ENCODE peak calls at places on chromosomes 13 and 19, in eight cellular contexts. N, K, S, F, O, M, W and H are unnamed samples.

GRCh38 chr13:53015044-53015443 is 13.6 kb upstream of the OLFM4 start:
- DNase-seq in O (no peak), M (no peak), F (no peak), N (no peak), S (no peak), W (no peak), K (peak), H (no peak)

GRCh38 chr13:106691861-106692260 is 123.9 kb upstream of the ARGLU1 start:
- DNase-seq in S (no peak), W (no peak), N (no peak), K (no peak), F (no peak), O (no peak), M (no peak), H (no peak)

GRCh38 chr19:30029721-30030510 is 87.9 kb downstream of the URI1 start:
- DNase-seq in N (no peak), K (no peak), W (no peak), M (no peak), F (no peak), O (no peak), S (no peak), H (no peak)

GRCh38 chr19:47089767-47090350 is 23.7 kb downstream of the ZC3H4 start:
- DNase-seq in F (no peak), O (no peak), K (no peak), S (no peak), M (no peak), W (peak), N (no peak), H (no peak)

GRCh38 chr13:78430166-78430791 is 173.1 kb downstream of the POU4F1 start:
- DNase-seq in M (no peak), F (no peak), O (peak), N (no peak), K (no peak), S (no peak), W (no peak), H (no peak)

GRCh38 chr19:10295305-10295846 is 5.6 kb downstream of the ICAM5 start:
- DNase-seq in K (peak), W (peak), M (no peak), F (peak), N (no peak), S (no peak), O (peak), H (no peak)

GRCh38 chr13:106468207-106468606 is 67.3 kb downstream of the EFNB2 start:
- DNase-seq in M (no peak), N (no peak), W (peak), S (peak), O (no peak), K (no peak), F (no peak), H (no peak)

GRCh38 chr19:2385053-2385721 is 25.1 kb downstream of the TMPRSS9 start:
- DNase-seq in S (no peak), F (peak), W (no peak), M (no peak), O (peak), K (peak), N (peak), H (peak)

GRCh38 chr19:46606019-46606418 is 4.9 kb downstream of the CALM3 start:
- DNase-seq in F (no peak), M (no peak), N (no peak), O (no peak), W (no peak), K (no peak), S (no peak), H (no peak)

GRCh38 chr19:46841458-46842083 is 9.1 kb downstream of the AP2S1 start:
- DNase-seq in M (peak), W (peak), O (no peak), S (peak), K (no peak), N (peak), F (peak), H (no peak)

GRCh38 chr13:104140557-104140956 is 1074.3 kb upstream of the SLC10A2 start:
- DNase-seq in M (no peak), F (no peak), K (no peak), W (no peak), S (no peak), N (no peak), O (no peak), H (no peak)

GRCh38 chr19:20273951-20274578 is 107.1 kb downstream of the ZNF486 start:
- DNase-seq in W (no peak), S (no peak), M (no peak), K (no peak), F (no peak), O (no peak), N (no peak), H (no peak)

GRCh38 chr13:110250258-110250891 is 56.6 kb downstream of the COL4A1 start:
- DNase-seq in K (no peak), W (no peak), M (no peak), N (peak), O (no peak), S (peak), F (peak), H (no peak)

DNA sequence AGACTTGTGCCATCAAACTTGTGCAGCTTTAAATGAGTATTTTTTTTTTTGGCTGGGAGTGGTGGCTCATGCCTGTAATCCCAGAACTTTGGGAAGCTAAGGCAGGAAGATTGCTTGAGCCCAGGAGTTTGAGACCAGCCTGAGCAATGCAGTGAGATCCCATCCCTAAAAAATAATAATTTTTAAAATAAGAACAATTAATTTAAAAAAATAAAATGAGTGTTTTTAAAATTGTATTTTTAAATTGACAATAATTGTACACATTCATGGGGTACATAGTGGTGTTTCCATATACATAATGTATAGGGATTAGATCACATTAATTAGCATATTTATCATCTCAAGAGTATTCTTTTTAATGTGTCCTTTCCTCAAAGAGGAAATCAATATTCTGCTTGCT is 81.5 kb upstream of the RUBCNL start:
- DNase-seq in F (no peak), S (no peak), K (no peak), W (no peak), O (no peak), M (no peak), N (no peak), H (no peak)
- TF ChIP-seq CTCF in F (no peak), S (no peak), K (no peak), W (no peak), O (no peak), M (no peak), N (no peak), H (no peak)

GRCh38 chr19:7196721-7197168 is 97.5 kb downstream of the INSR start:
- DNase-seq in K (peak), F (peak), M (peak), N (peak), S (no peak), O (no peak), W (no peak), H (no peak)
- H3K4me3 ChIP-seq in K (peak), F (peak), M (peak), N (peak), S (peak), O (peak), W (no peak), H (peak)

DNA sequence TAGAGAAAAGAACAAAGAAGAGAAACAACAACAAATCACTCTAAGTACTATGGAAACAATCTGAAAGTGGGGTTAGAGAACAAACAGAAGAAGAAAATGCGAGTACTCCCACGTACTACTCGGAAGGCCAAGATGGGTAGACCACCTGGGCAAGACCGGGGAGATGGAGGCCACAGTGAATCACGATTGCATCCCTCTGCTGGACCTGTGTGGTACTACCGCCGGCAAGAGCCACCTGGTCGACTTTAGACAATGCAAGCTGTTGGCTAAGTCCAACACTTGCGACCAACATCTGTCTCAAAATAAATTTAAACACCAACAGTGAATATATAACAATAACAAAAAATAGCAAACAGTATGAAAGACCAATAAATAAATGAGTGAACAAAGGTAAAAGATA is 45.5 kb upstream of the ZNF91 start:
- DNase-seq in M (no peak), W (no peak), K (no peak), O (peak), F (peak), N (no peak), S (no peak), H (no peak)
- TF ChIP-seq CTCF in M (no peak), W (no peak), K (no peak), O (peak), F (peak), N (peak), S (no peak), H (no peak)

GRCh38 chr19:308471-309205 is 17.4 kb upstream of the PLPP2 start:
- DNase-seq in W (no peak), S (no peak), M (no peak), N (no peak), K (no peak), F (no peak), O (no peak), H (no peak)

GRCh38 chr19:310141-310651 is 19.0 kb upstream of the PLPP2 start:
- DNase-seq in F (no peak), K (no peak), N (no peak), W (no peak), O (peak), S (no peak), M (no peak), H (peak)

GRCh38 chr19:309206-309565 is 18.0 kb upstream of the PLPP2 start:
- DNase-seq in K (no peak), F (no peak), S (no peak), N (no peak), M (no peak), O (no peak), W (no peak), H (no peak)

GRCh38 chr19:311813-312261 is 20.6 kb upstream of the PLPP2 start:
- DNase-seq in W (peak), M (no peak), N (no peak), O (no peak), F (no peak), S (no peak), K (no peak), H (no peak)

GRCh38 chr19:310781-311496 is 19.7 kb upstream of the PLPP2 start:
- DNase-seq in K (no peak), N (no peak), F (no peak), M (no peak), S (peak), W (peak), O (no peak), H (no peak)
- H3K4me3 ChIP-seq in K (no peak), N (no peak), F (no peak), M (no peak), S (peak), W (peak), O (no peak), H (peak)

GRCh38 chr19:39341122-39341719 is 1.0 kb upstream of the SAMD4B start:
- DNase-seq in M (peak), W (no peak), O (peak), F (peak), N (peak), K (peak), S (peak), H (no peak)
- TF ChIP-seq CTCF in M (no peak), W (no peak), O (peak), F (no peak), N (peak), K (no peak), S (no peak), H (no peak)

GRCh38 chr13:99058527-99059495 is 80.9 kb upstream of the DOCK9 start:
- DNase-seq in F (no peak), M (no peak), N (no peak), O (no peak), K (no peak), W (no peak), S (no peak), H (no peak)
- H3K4me3 ChIP-seq in F (no peak), M (no peak), N (no peak), O (no peak), K (no peak), W (no peak), S (no peak), H (no peak)

GRCh38 chr19:48446579-48446978 is 796 bp downstream of the GRWD1 start:
- DNase-seq in F (no peak), N (no peak), W (no peak), M (no peak), O (no peak), K (no peak), S (no peak), H (no peak)

GRCh38 chr19:48444129-48444932 is 1.5 kb upstream of the GRWD1 start:
- DNase-seq in K (no peak), N (no peak), F (no peak), M (no peak), S (no peak), W (no peak), O (peak), H (no peak)

GRCh38 chr19:48445256-48445605 is 552 bp upstream of the GRWD1 start:
- DNase-seq in S (no peak), W (no peak), F (peak), O (peak), N (peak), M (no peak), K (no peak), H (peak)

GRCh38 chr19:48444933-48445194 is 919 bp upstream of the GRWD1 start:
- DNase-seq in F (no peak), W (no peak), M (no peak), S (no peak), K (no peak), O (no peak), N (no peak), H (no peak)

DNA sequence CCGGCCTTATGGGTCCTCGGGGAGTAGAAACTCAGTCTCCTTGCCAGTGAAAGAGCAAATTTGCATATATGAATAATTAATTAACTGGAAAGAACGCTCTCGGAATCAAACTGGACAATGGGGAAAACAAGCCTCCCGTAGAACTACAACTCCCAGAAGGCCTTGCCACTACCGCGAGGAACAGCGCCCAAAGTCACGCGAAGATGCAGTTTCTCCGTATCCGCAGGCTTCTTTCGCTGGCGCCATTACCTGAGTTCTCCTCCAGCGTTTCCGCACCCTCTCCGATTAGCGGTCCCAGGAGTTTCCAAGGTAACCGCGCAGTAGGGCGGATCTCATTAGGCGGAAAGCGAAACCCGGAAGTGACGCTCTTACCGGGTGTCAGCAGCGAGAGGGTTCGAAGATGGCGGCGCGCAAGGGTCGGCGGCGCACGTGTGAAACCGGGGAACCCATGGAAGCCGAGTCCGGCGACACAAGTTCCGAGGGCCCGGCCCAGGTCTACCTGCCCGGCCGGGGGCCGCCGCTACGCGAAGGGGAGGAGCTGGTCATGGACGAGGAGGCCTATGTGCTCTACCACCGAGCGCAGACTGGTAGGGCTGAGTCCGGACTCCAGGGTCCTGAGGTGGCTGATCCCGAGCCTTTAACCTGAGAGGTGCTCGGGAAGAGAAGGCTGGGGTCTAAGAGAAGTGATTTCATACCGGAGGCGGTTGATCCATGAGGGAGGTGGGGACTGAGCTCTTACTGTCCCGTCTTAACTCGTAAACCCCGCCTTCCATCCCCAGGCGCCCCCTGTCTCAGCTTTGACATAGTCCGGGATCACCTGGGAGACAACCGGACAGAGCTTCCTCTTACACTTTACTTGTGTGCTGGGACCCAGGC is at the start of gene GRWD1:
- DNase-seq in N (peak), M (peak), S (peak), K (peak), F (peak), O (peak), W (peak), H (peak)
- TF ChIP-seq CTCF in N (no peak), M (no peak), S (no peak), K (no peak), F (peak), O (peak), W (no peak), H (peak)

DNA sequence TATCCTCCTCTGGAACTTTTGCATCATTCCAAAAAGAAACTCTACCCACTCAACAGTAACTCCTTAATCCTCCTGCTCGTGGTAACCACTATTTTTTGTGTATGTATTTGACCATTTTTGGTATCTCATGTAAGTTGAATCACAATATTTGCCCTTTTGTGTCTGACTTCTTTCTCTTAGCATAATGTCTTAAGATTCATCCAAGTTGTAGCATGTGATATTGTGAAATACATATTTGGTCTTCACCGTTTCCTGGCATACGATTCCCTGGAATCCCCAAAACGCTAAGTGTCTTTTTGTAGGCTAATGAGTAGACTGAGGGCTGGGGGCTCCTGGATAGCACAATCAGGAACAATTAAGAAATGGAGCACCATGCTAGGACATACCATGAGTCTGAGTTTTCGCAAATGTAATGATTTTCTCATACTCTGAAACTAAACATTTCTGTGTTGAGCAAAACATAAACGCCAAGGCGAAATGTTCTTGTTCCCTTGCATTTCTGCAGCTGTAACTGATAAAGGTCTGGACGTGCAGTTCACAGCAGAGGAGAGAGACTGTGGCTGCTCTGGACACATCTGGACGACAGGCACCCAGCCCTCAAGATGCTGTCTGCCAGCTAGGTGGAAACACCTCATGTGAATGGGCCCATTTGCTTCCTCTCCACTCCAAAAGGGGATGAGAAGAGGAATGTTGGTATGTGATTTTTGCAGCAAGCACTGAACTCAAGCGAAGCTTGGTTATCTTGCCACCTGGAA is 38.4 kb downstream of the BRD4 start:
- DNase-seq in O (peak), N (peak), F (no peak), S (no peak), K (no peak), W (no peak), M (no peak), H (no peak)
- H3K4me3 ChIP-seq in O (no peak), N (no peak), F (no peak), S (peak), K (no peak), W (no peak), M (no peak), H (no peak)